ENCODE peak calls at places on chromosomes 3 and 15, in five cellular contexts. C, P, S, R and X are unnamed samples.

GRCh38 chr15:95263751-95264150 is 1032.4 kb downstream of the MCTP2 start:
- DNase-seq in C (no peak), P (no peak), S (no peak), R (no peak), X (no peak)

GRCh38 chr15:72306211-72306785 is 13.7 kb downstream of the CELF6 start:
- DNase-seq in C (no peak), P (peak), S (peak), R (peak), X (no peak)

GRCh38 chr3:107621465-107621864 is 98.7 kb downstream of the BBX start:
- DNase-seq in C (no peak), P (no peak), S (no peak), R (no peak), X (no peak)

GRCh38 chr3:57756528-57757401 is 656 bp downstream of the SLMAP start:
- DNase-seq in C (no peak), P (peak), S (peak), R (peak), X (peak)

GRCh38 chr15:26082833-26083174 is 219.7 kb upstream of the ATP10A start:
- DNase-seq in C (peak), P (no peak), S (no peak), R (no peak), X (no peak)

GRCh38 chr3:79354179-79354688 is 413.6 kb downstream of the ROBO1 start:
- DNase-seq in C (no peak), P (no peak), S (no peak), R (no peak), X (no peak)

GRCh38 chr3:81851166-81851565 is 89.7 kb upstream of the GBE1 start:
- DNase-seq in C (no peak), P (no peak), S (no peak), R (no peak), X (no peak)

GRCh38 chr15:72037321-72037720 is 80.6 kb downstream of the MYO9A start:
- DNase-seq in C (no peak), P (no peak), S (no peak), R (no peak), X (no peak)

GRCh38 chr3:111735271-111735758 is 123.8 kb upstream of the PHLDB2 start:
- DNase-seq in C (no peak), P (no peak), S (no peak), R (no peak), X (no peak)

GRCh38 chr3:151085889-151086483 is 522 bp downstream of the MED12L start:
- DNase-seq in C (peak), P (peak), S (peak), R (peak), X (peak)

GRCh38 chr3:142095866-142096265 is 53.5 kb downstream of the TFDP2 start:
- DNase-seq in C (no peak), P (no peak), S (no peak), R (no peak), X (no peak)

GRCh38 chr15:80878242-80878866 is 99.2 kb downstream of the CEMIP start:
- DNase-seq in C (no peak), P (no peak), S (no peak), R (no peak), X (no peak)

GRCh38 chr3:47643092-47643491 is 64.4 kb upstream of the CSPG5 start:
- DNase-seq in C (no peak), P (no peak), S (no peak), R (no peak), X (no peak)

GRCh38 chr3:193831495-193832455 is 238.8 kb downstream of the OPA1 start:
- DNase-seq in C (peak), P (no peak), S (no peak), R (peak), X (no peak)

GRCh38 chr3:72055436-72055835 is 270.5 kb upstream of the PROK2 start:
- DNase-seq in C (no peak), P (no peak), S (no peak), R (no peak), X (no peak)

GRCh38 chr3:32420138-32420981 is 28.7 kb downstream of the CMTM7 start:
- DNase-seq in C (no peak), P (peak), S (peak), R (no peak), X (peak)

GRCh38 chr3:191373327-191373726 is 43.0 kb upstream of the UTS2B start:
- DNase-seq in C (no peak), P (no peak), S (no peak), R (no peak), X (no peak)

GRCh38 chr3:122674339-122674738 is 6.3 kb upstream of the PARP14 start:
- DNase-seq in C (no peak), P (no peak), S (no peak), R (no peak), X (no peak)

GRCh38 chr3:168040624-168041208 is 55.0 kb downstream of the GOLIM4 start:
- DNase-seq in C (peak), P (no peak), S (no peak), R (peak), X (peak)

GRCh38 chr3:25962255-25962654 is 172.4 kb downstream of the OXSM start:
- DNase-seq in C (no peak), P (no peak), S (no peak), R (no peak), X (no peak)

GRCh38 chr3:53195602-53196574 is 34.9 kb downstream of the PRKCD start:
- DNase-seq in C (peak), P (peak), S (peak), R (peak), X (peak)

GRCh38 chr3:158791259-158791920 is 10.5 kb upstream of the MFSD1 start:
- DNase-seq in C (peak), P (no peak), S (no peak), R (peak), X (no peak)

GRCh38 chr15:51629612-51630011 is 7.0 kb upstream of the DMXL2 start:
- DNase-seq in C (no peak), P (no peak), S (no peak), R (no peak), X (no peak)

GRCh38 chr3:38140326-38141172 is 2.1 kb downstream of the MYD88 start:
- DNase-seq in C (no peak), P (no peak), S (peak), R (no peak), X (no peak)

GRCh38 chr15:48722764-48723661 is 77.5 kb upstream of the FBN1 start:
- DNase-seq in C (no peak), P (no peak), S (no peak), R (no peak), X (no peak)

GRCh38 chr3:149174901-149175300 is 45.5 kb downstream of the HPS3 start:
- DNase-seq in C (no peak), P (no peak), S (no peak), R (no peak), X (no peak)

GRCh38 chr3:61371123-61371522 is 119.9 kb upstream of the FHIT start:
- DNase-seq in C (peak), P (peak), S (no peak), R (no peak), X (no peak)

GRCh38 chr3:119723022-119723421 is 20.2 kb downstream of the CFAP91 start:
- DNase-seq in C (no peak), P (no peak), S (no peak), R (no peak), X (no peak)

GRCh38 chr3:112005091-112005672 is 6.5 kb downstream of the TAGLN3 start:
- DNase-seq in C (no peak), P (no peak), S (no peak), R (no peak), X (no peak)

GRCh38 chr3:113222412-113223086 is 11.2 kb downstream of the BOC start:
- DNase-seq in C (peak), P (no peak), S (no peak), R (no peak), X (no peak)

GRCh38 chr3:114404590-114404989 is 110.8 kb downstream of the TIGIT start:
- DNase-seq in C (no peak), P (no peak), S (no peak), R (no peak), X (no peak)

GRCh38 chr3:18425641-18426403 is 683 bp upstream of the SATB1 start:
- DNase-seq in C (peak), P (no peak), S (peak), R (no peak), X (peak)

GRCh38 chr3:190877925-190878324 is 15.4 kb upstream of the GMNC start:
- DNase-seq in C (no peak), P (no peak), S (no peak), R (no peak), X (no peak)

GRCh38 chr15:38576837-38577236 is 12.2 kb upstream of the RASGRP1 start:
- DNase-seq in C (no peak), P (no peak), S (no peak), R (no peak), X (no peak)

GRCh38 chr15:42085236-42085605 is 9.1 kb downstream of the PLA2G4D start:
- DNase-seq in C (no peak), P (no peak), S (peak), R (no peak), X (no peak)

GRCh38 chr15:52193791-52194190 is 2.6 kb upstream of the GNB5 start:
- DNase-seq in C (no peak), P (no peak), S (no peak), R (no peak), X (no peak)